ENCODE peak calls at places on chromosomes 7 and 10, in eight cellular contexts. J is OCI-LY7, G is IMR-90, Q is GM23248, Y is GM23338, D is PC-3, L is astrocyte, V is HCT116. U is an unnamed sample.

GRCh38 chr10:72038458-72039001 is 49.8 kb downstream of the SPOCK2 start:
- DNase-seq in L (peak; percentile 27), V (no peak), D (no peak), J (no peak), Q (peak; percentile 94), G (peak; percentile 64), Y (no peak), U (no peak)

GRCh38 chr7:71612011-71612410 is 480.1 kb downstream of the GALNT17 start:
- DNase-seq in D (no peak), L (no peak), Y (no peak), Q (no peak), J (no peak), G (no peak), V (no peak), U (no peak)

GRCh38 chr10:77041636-77042258 is 595.9 kb downstream of the KCNMA1 start:
- DNase-seq in Q (no peak), G (no peak), J (no peak), L (no peak), Y (no peak), V (no peak), D (no peak), U (no peak)

GRCh38 chr7:156104501-156105336 is 292.5 kb upstream of the SHH start:
- DNase-seq in L (no peak), Y (no peak), G (no peak), Q (no peak), V (no peak), J (no peak), D (no peak), U (no peak)

GRCh38 chr10:36017141-36017540 is 375.0 kb upstream of the FZD8 start:
- DNase-seq in Q (peak; percentile 37), G (no peak), Y (no peak), D (no peak), J (no peak), L (no peak), V (no peak), U (no peak)

GRCh38 chr10:86159797-86160196 is 206.8 kb downstream of the GRID1 start:
- DNase-seq in V (no peak), Y (no peak), Q (no peak), J (no peak), L (no peak), G (no peak), D (no peak), U (no peak)

GRCh38 chr10:48944171-48944570 is 4.5 kb upstream of the LRRC18 start:
- DNase-seq in G (no peak), Q (no peak), J (no peak), L (no peak), D (no peak), V (no peak), Y (no peak), U (no peak)

GRCh38 chr10:33942508-33942907 is 608.0 kb upstream of the NRP1 start:
- DNase-seq in V (no peak), L (no peak), Q (no peak), D (peak; percentile 67), G (no peak), Y (no peak), J (no peak), U (no peak)

GRCh38 chr10:122276611-122277205 is 5.6 kb downstream of the BTBD16 start:
- DNase-seq in Y (peak; percentile 55), D (no peak), J (no peak), V (peak; percentile 48), L (peak; percentile 43), Q (peak; percentile 60), G (peak; percentile 65), U (no peak)

GRCh38 chr7:42678315-42678714 is 233.6 kb downstream of the C7orf25 start:
- DNase-seq in J (no peak), L (peak; percentile 60), D (no peak), G (no peak), V (no peak), Y (no peak), Q (peak; percentile 54), U (no peak)

GRCh38 chr7:38123494-38123893 is 54.6 kb upstream of the STARD3NL start:
- DNase-seq in G (no peak), Q (no peak), Y (no peak), J (no peak), L (no peak), D (no peak), V (no peak), U (no peak)

GRCh38 chr10:44376504-44377099 is 8.3 kb downstream of the CXCL12 start:
- DNase-seq in J (no peak), L (no peak), Y (no peak), Q (no peak), V (no peak), D (peak; percentile 16), G (no peak), U (no peak)

GRCh38 chr10:87066178-87066577 is 28.5 kb downstream of the GLUD1 start:
- DNase-seq in J (no peak), Y (no peak), Q (no peak), V (no peak), D (no peak), G (no peak), L (no peak), U (no peak)

GRCh38 chr10:127720142-127720541 is 16.8 kb upstream of the FOXI2 start:
- DNase-seq in J (no peak), Y (no peak), Q (no peak), L (no peak), V (no peak), G (no peak), D (no peak), U (no peak)

GRCh38 chr10:36173364-36173763 is 531.3 kb upstream of the FZD8 start:
- DNase-seq in G (no peak), V (no peak), Q (no peak), Y (no peak), J (no peak), D (peak; percentile 100), L (peak; percentile 44), U (no peak)

DNA sequence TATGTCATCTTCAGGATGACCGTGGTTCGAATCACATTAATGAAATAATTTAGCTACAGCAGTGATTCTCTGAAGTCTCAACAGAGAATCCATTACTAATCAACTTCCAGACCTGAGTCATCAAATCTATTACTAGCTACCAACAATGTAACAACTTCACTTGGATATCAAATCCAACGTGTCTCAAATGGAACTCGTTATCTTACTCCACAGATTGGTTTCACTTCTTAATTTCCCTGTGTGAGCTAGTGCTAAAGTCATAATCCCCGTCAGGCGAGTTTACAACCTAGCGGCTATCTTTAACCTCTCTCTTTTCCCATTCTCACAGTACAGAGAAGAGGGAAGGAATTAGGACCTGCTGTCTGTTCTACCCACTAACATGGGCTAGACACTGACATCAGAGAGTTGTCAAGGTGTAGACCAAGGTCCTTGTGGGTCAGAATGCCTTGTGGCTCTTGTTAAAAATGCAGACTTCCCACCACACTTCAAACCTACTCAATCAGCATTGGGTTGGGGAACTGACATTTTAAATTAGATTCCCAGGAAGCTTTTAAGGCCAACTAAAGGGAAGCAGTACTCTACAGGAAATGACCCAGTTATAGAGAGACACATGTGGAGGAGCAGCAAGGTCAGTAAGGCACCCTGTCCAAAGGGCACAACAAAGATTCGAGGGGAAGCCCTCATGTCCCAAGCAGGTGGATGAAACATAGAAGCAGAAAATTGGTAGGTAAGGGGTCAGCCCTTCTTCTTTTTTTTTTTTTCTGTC is 57.3 kb upstream of the GSAP start:
- DNase-seq in G (peak; percentile 7), D (no peak), Y (no peak), V (no peak), L (no peak), Q (peak; percentile 23), J (no peak), U (no peak)
- H2AFZ ChIP-seq in G (no peak overlapping the region), D (no peak overlapping the region), Y (no peak overlapping the region), V (no peak overlapping the region), L (no peak overlapping the region), Q (no peak overlapping the region), J (no peak overlapping the region), U (no peak overlapping the region)

GRCh38 chr7:101924171-101924570 is 106.7 kb downstream of the CUX1 start:
- DNase-seq in Y (no peak), D (peak; percentile 88), G (peak; percentile 86), J (no peak), Q (peak; percentile 96), V (peak; percentile 66), L (peak; percentile 83), U (no peak)

GRCh38 chr7:101922631-101923275 is 105.3 kb downstream of the CUX1 start:
- DNase-seq in J (no peak), Q (no peak), G (no peak), L (no peak), V (no peak), D (no peak), Y (no peak), U (no peak)

GRCh38 chr7:101921061-101921460 is 103.6 kb downstream of the CUX1 start:
- DNase-seq in Y (no peak), V (no peak), J (no peak), L (no peak), D (no peak), Q (no peak), G (no peak), U (no peak)

GRCh38 chr7:101926265-101926664 is 108.8 kb downstream of the CUX1 start:
- DNase-seq in D (no peak), V (no peak), J (no peak), Y (no peak), G (no peak), L (no peak), Q (no peak), U (no peak)

GRCh38 chr7:101923276-101923985 is 106.0 kb downstream of the CUX1 start:
- DNase-seq in D (no peak), J (no peak), G (peak; percentile 55), Y (no peak), Q (peak; percentile 49), L (peak; percentile 77), V (no peak), U (no peak)
- H2AFZ ChIP-seq in D (no peak overlapping the region), J (no peak overlapping the region), G (no peak overlapping the region), Y (no peak overlapping the region), Q (no peak overlapping the region), L (no peak overlapping the region), V (no peak overlapping the region), U (no peak overlapping the region)

GRCh38 chr7:144885453-144885852 is 49.6 kb upstream of the TPK1 start:
- DNase-seq in L (no peak), Y (peak; percentile 75), D (no peak), Q (no peak), J (no peak), G (no peak), V (no peak), U (no peak)
- H2AFZ ChIP-seq in L (no peak overlapping the region), Y (no peak overlapping the region), D (no peak overlapping the region), Q (no peak overlapping the region), J (no peak overlapping the region), G (no peak overlapping the region), V (no peak overlapping the region), U (no peak overlapping the region)

GRCh38 chr7:93120981-93121549 is 3.3 kb upstream of the SAMD9 start:
- DNase-seq in L (no peak), J (no peak), Q (no peak), V (no peak), G (no peak), Y (no peak), D (no peak), U (no peak)

GRCh38 chr7:93119191-93119905 is 1.6 kb upstream of the SAMD9 start:
- DNase-seq in L (peak; percentile 12), D (no peak), Y (no peak), Q (peak; percentile 77), G (peak; percentile 4), V (no peak), J (no peak), U (no peak)

GRCh38 chr7:93117327-93117726 is 452 bp downstream of the SAMD9 start:
- DNase-seq in D (no peak), G (no peak), V (no peak), L (no peak), Y (no peak), Q (peak; percentile 19), J (no peak), U (no peak)

GRCh38 chr7:93117852-93118530 is at the start of gene SAMD9:
- DNase-seq in Y (peak; percentile 28), L (peak; percentile 67), Q (peak; percentile 95), G (peak; percentile 77), D (peak; percentile 83), V (peak; percentile 49), J (peak; percentile 90), U (no peak)

GRCh38 chr7:93115796-93116195 is 2.0 kb downstream of the SAMD9 start:
- DNase-seq in J (no peak), Y (no peak), D (peak; percentile 81), V (peak; percentile 32), G (peak; percentile 75), Q (peak; percentile 93), L (peak; percentile 74), U (peak; percentile 15)
- H2AFZ ChIP-seq in J (no peak overlapping the region), Y (no peak overlapping the region), D (peak overlapping the region; percentile 59), V (no peak overlapping the region), G (peak overlapping the region; percentile 73), Q (peak overlapping the region; percentile 49), L (no peak overlapping the region), U (peak overlapping the region; percentile 29)

U was measured in keratinocyte.